ENCODE peak calls at places on chromosomes 13 and 19, in six cellular contexts. Y is HCT116, I is esophagus squamous epithelium, E is H1, G is tibial nerve, Q is body of pancreas. N is an unnamed sample.

GRCh38 chr13:110416131-110416584 is 109.1 kb downstream of the COL4A2 start:
- DNase-seq in E (no peak), G (no peak), Y (no peak), Q (no peak), I (no peak), N (no peak)

GRCh38 chr13:113904411-113904810 is 40.5 kb upstream of the GAS6 start:
- DNase-seq in Y (no peak), I (no peak), G (peak; percentile 48), E (peak; percentile 72), Q (peak; percentile 64), N (no peak)

GRCh38 chr19:49927526-49928264 is 1.3 kb upstream of the ATF5 start:
- DNase-seq in G (no peak), I (no peak), Q (no peak), E (no peak), Y (no peak), N (no peak)

GRCh38 chr19:55066107-55066709 is 3.3 kb upstream of the RDH13 start:
- DNase-seq in Q (no peak), I (no peak), E (no peak), G (no peak), Y (no peak), N (no peak)

GRCh38 chr19:54172764-54173699 is at the start of gene TMC4:
- DNase-seq in Y (peak; percentile 63), Q (peak; percentile 94), E (peak; percentile 82), I (no peak), G (no peak), N (no peak)

GRCh38 chr13:113539176-113539575 is 45.4 kb upstream of the TFDP1 start:
- DNase-seq in Q (no peak), Y (no peak), I (no peak), G (no peak), E (no peak), N (no peak)

GRCh38 chr19:5773276-5773675 is 11.3 kb downstream of the PRR22 start:
- DNase-seq in I (no peak), G (no peak), Q (no peak), Y (no peak), E (no peak), N (no peak)

GRCh38 chr19:48658483-48658882 is 12.5 kb upstream of the CA11 start:
- DNase-seq in Q (no peak), I (no peak), Y (no peak), E (no peak), G (no peak), N (no peak)

GRCh38 chr13:24012648-24013047 is 115.3 kb upstream of the C1QTNF9B start:
- DNase-seq in I (no peak), Q (no peak), E (no peak), Y (no peak), G (no peak), N (no peak)

GRCh38 chr19:51664131-51664530 is 17.5 kb upstream of the SIGLEC14 start:
- DNase-seq in Y (no peak), E (no peak), Q (no peak), I (no peak), G (no peak), N (no peak)

GRCh38 chr13:110108348-110109139 is 198.4 kb downstream of the COL4A1 start:
- DNase-seq in G (peak; percentile 71), I (no peak), Y (peak; percentile 53), E (no peak), Q (peak; percentile 75), N (peak; percentile 78)

GRCh38 chr13:58773280-58773859 is 1141.8 kb downstream of the PCDH17 start:
- DNase-seq in E (no peak), I (no peak), Y (no peak), G (no peak), Q (no peak), N (no peak)

GRCh38 chr13:87779451-87779850 is 108.3 kb downstream of the SLITRK5 start:
- DNase-seq in G (no peak), Q (no peak), I (no peak), E (no peak), Y (no peak), N (no peak)

GRCh38 chr13:110907951-110908898 is 6.6 kb downstream of the ANKRD10 start:
- DNase-seq in Q (peak; percentile 77), E (no peak), G (no peak), I (no peak), Y (peak; percentile 95), N (no peak)

GRCh38 chr19:7152568-7152967 is 83.1 kb downstream of the ZNF557 start:
- DNase-seq in I (no peak), Q (no peak), E (no peak), G (no peak), Y (no peak), N (no peak)

GRCh38 chr19:8429044-8429443 is 15.7 kb upstream of the HNRNPM start:
- DNase-seq in G (no peak), Y (no peak), Q (no peak), I (no peak), E (no peak), N (no peak)

GRCh38 chr13:46389985-46390384 is 2.9 kb upstream of the RUBCNL start:
- DNase-seq in E (no peak), I (no peak), Y (no peak), G (no peak), Q (peak; percentile 57), N (peak; percentile 30)

GRCh38 chr13:80695841-80696240 is 354.9 kb upstream of the SPRY2 start:
- DNase-seq in I (no peak), Y (no peak), G (no peak), E (no peak), Q (no peak), N (no peak)

GRCh38 chr13:55576389-55576788 is 1564.3 kb upstream of the PRR20A start:
- DNase-seq in I (no peak), Q (no peak), E (no peak), Y (no peak), G (no peak), N (no peak)

GRCh38 chr13:34657716-34658115 is 284.4 kb upstream of the NBEA start:
- DNase-seq in E (no peak), G (no peak), Y (no peak), I (no peak), Q (no peak), N (no peak)

GRCh38 chr13:50393641-50394040 is 378.4 kb downstream of the KCNRG start:
- DNase-seq in Q (no peak), G (no peak), I (no peak), Y (no peak), E (no peak), N (no peak)

GRCh38 chr13:106416645-106417044 is 118.8 kb downstream of the EFNB2 start:
- DNase-seq in G (no peak), Y (no peak), I (no peak), E (no peak), Q (no peak), N (no peak)

GRCh38 chr13:88919970-88920628 is 1248.9 kb downstream of the SLITRK5 start:
- DNase-seq in G (no peak), I (no peak), Y (no peak), E (no peak), Q (no peak), N (no peak)

GRCh38 chr13:33519561-33520479 is 234.3 kb upstream of the STARD13 start:
- DNase-seq in Q (no peak), I (no peak), E (no peak), Y (no peak), G (no peak), N (no peak)

GRCh38 chr13:33525759-33526158 is 240.2 kb upstream of the STARD13 start:
- DNase-seq in G (no peak), E (no peak), Q (no peak), I (no peak), Y (no peak), N (no peak)

GRCh38 chr13:33524086-33524485 is 238.5 kb upstream of the STARD13 start:
- DNase-seq in E (no peak), G (no peak), Q (peak; percentile 18), I (no peak), Y (no peak), N (no peak)

GRCh38 chr13:33518442-33518841 is 232.9 kb upstream of the STARD13 start:
- DNase-seq in I (no peak), Q (no peak), E (no peak), Y (no peak), G (no peak), N (no peak)

DNA sequence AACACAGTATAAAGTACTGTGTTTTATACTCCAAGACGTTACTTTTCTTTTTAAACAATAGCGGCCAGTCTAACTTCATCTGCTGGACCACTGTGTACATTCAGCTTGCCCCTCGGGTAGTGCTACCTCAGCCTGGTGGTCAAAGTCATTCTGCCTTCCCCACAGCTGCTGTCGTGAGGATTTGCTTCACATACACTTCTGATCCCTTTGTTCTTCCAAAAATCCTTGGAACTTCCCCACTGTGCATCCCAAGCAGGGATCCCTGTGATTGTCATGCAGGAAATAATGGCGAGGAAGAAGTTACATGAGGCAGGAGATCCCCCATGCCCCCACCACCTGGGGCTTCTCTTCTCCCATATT is 234.9 kb upstream of the STARD13 start:
- DNase-seq in Y (no peak), E (no peak), Q (no peak), G (no peak), I (no peak), N (no peak)
- TF ChIP-seq CTCF in Y (no peak), E (no peak), Q (no peak), G (no peak), I (no peak), N (no peak)

DNA sequence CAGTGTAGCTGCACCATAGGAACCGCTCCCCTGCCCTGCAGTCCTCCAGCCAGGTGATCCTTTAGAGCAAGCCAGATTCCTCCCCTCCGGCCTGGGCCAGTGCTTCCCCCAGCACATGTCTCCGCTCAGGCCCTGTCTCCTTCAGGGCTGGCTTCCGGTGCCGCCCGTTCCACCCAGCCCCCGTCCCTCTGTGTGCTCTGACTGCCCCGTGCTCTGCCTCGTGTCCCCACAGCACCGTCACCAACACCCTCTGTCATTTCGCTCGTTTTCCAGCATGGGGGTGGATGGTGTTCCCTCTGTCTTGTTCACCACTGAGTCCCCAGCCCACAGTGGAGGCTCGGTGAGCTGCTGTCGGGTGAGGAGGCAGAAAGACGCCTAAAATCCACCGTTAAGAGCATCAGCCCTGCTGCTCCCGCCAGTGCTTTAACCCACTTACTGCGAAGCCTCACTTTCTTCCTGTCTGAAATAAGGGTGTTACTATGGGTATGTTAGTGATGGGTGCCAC is 54.5 kb downstream of the TSSK6 start:
- DNase-seq in I (no peak), Q (peak; percentile 29), G (peak; percentile 56), Y (no peak), E (no peak), N (peak; percentile 73)
- TF ChIP-seq POLR2A in I (no peak), Q (no peak), G (peak; percentile 33), Y (no peak), E (no peak), N (no peak)

GRCh38 chr13:30561506-30561905 is 56.2 kb upstream of the USPL1 start:
- DNase-seq in E (no peak), I (no peak), G (no peak), Y (no peak), Q (no peak), N (no peak)
- H3K4me3 ChIP-seq in E (no peak overlapping the region), I (no peak overlapping the region), G (no peak overlapping the region), Y (no peak overlapping the region), Q (no peak overlapping the region), N (no peak overlapping the region)

DNA sequence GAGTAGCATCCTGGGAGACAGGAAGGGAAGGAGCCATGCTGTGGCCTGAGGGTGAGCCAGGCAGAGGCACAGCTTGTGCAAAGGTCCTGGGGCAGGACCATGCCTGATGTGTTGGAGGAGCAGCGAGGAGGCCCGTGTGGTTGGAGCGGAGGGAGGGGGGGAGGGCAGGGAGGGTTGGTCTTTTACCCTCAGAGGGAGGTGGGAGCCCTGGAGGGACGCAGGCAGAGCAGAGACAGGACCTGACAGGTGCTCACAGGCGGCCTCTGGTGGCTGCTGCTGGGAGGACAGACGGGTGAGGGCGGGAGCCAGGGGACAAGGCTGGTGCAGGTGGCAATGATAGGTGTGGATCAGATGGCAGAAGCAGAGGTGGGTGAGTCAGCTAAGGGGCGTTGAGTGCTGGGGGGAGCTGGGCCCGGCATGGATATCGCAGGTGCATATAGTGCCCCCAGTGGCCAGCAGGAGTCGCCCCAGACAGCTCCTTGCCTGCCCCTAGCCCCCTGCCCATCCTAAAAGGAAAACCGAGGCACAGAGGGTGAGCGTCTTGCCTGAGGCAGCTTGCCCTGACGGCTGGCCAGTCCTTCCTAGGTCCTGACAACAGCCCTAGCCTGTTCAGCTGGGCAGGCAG is 9.8 kb upstream of the GNA15 start:
- DNase-seq in Y (peak; percentile 60), E (peak; percentile 87), G (no peak), Q (peak; percentile 80), I (no peak), N (peak; percentile 84)
- TF ChIP-seq CTCF in Y (peak; percentile 88), E (peak; percentile 73), G (peak; percentile 53), Q (peak; percentile 76), I (peak; percentile 51), N (peak; percentile 54)